ENCODE peak calls at places on chromosomes 4 and X, in four cellular contexts. One of them, this sample, is unnamed.

GRCh38 chr4:151730003-151730559 is 30.7 kb downstream of the GATB start:
- DNase-seq in AG04450: no peak
- DNase-seq in breast epithelium: no peak
- DNase-seq in BJ: no peak
- DNase-seq in this sample: no peak

GRCh38 chr4:23084559-23085248 is 392.0 kb downstream of the GBA3 start:
- DNase-seq in AG04450: no peak
- DNase-seq in BJ: no peak
- DNase-seq in breast epithelium: no peak
- DNase-seq in this sample: no peak

GRCh38 chr4:87589531-87589930 is 18.8 kb upstream of the DSPP start:
- DNase-seq in breast epithelium: no peak
- DNase-seq in BJ: peak
- DNase-seq in AG04450: peak
- DNase-seq in this sample: no peak

GRCh38 chr4:123327846-123328447 is 68.6 kb upstream of the SPRY1 start:
- DNase-seq in breast epithelium: no peak
- DNase-seq in AG04450: no peak
- DNase-seq in BJ: no peak
- DNase-seq in this sample: no peak

GRCh38 chr4:75985116-75985515 is 5.6 kb downstream of the SDAD1 start:
- DNase-seq in BJ: peak
- DNase-seq in breast epithelium: no peak
- DNase-seq in AG04450: peak
- DNase-seq in this sample: no peak

GRCh38 chrX:16187024-16187698 is 19.9 kb downstream of the MAGEB17 start:
- DNase-seq in breast epithelium: no peak
- DNase-seq in AG04450: no peak
- DNase-seq in BJ: no peak
- DNase-seq in this sample: no peak

GRCh38 chr4:955931-956381 is 17.4 kb downstream of the DGKQ start:
- DNase-seq in BJ: no peak
- DNase-seq in breast epithelium: no peak
- DNase-seq in AG04450: no peak
- DNase-seq in this sample: peak

GRCh38 chrX:20515841-20516461 is 249.2 kb upstream of the RPS6KA3 start:
- DNase-seq in BJ: peak
- DNase-seq in AG04450: peak
- DNase-seq in breast epithelium: no peak
- DNase-seq in this sample: no peak

GRCh38 chrX:63652086-63652775 is 132.8 kb downstream of the ARHGEF9 start:
- DNase-seq in BJ: peak
- DNase-seq in AG04450: no peak
- DNase-seq in breast epithelium: no peak
- DNase-seq in this sample: no peak

GRCh38 chrX:18701621-18702361 is 5.7 kb upstream of the PPEF1 start:
- DNase-seq in BJ: no peak
- DNase-seq in breast epithelium: no peak
- DNase-seq in AG04450: no peak
- DNase-seq in this sample: no peak

GRCh38 chr4:8266508-8266907 is 3.0 kb upstream of the HTRA3 start:
- DNase-seq in AG04450: no peak
- DNase-seq in BJ: no peak
- DNase-seq in breast epithelium: no peak
- DNase-seq in this sample: no peak
- H3K4me3 ChIP-seq in AG04450: no peak
- H3K4me3 ChIP-seq in BJ: no peak
- H3K4me3 ChIP-seq in breast epithelium: no peak
- H3K4me3 ChIP-seq in this sample: no peak

GRCh38 chr4:83369825-83370639 is 35.4 kb upstream of the HPSE start:
- DNase-seq in breast epithelium: no peak
- DNase-seq in BJ: no peak
- DNase-seq in AG04450: no peak
- DNase-seq in this sample: no peak
- TF ChIP-seq CTCF in breast epithelium: no peak
- TF ChIP-seq CTCF in BJ: no peak
- TF ChIP-seq CTCF in AG04450: no peak
- TF ChIP-seq CTCF in this sample: no peak

DNA sequence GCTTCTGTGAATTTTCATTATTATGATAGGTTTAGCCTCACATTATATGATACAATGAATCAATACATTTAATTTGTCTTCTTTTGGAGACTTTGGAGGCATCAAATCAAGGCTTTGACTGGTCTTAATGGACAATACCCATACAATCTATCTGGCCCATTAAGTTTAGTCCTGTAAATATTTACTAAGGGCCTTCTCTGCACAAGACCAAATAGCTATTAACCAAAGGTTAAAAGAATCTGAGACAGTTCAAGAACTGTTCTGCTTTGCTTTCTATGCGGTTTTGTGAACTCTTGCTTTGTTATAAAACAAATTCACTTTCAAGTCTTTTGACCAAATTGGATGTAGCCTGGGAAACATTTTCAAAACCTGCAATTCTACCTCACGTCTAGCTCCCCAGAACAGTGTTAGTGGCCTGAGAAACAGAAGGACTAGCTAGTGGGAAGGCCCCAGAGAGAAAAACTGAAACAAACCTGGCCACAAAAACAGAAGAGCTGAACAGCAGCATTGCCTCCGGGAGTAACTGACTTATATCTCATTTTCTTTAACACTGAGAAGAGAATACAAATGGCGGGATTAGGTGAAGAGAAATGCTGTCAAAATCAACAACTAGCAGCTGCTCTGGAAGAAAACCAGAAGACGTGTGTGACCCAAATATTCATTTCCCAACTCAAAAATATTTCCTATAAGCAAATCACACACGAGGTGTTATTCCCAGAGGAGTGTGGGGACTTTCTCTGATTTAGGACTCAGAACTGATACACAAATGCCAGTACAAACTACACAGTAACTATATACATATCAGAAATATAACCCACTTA is 548 bp downstream of the TLR1 start:
- DNase-seq in BJ: no peak
- DNase-seq in AG04450: no peak
- DNase-seq in breast epithelium: no peak
- DNase-seq in this sample: no peak
- H3K4me3 ChIP-seq in BJ: no peak
- H3K4me3 ChIP-seq in AG04450: no peak
- H3K4me3 ChIP-seq in breast epithelium: peak
- H3K4me3 ChIP-seq in this sample: peak

DNA sequence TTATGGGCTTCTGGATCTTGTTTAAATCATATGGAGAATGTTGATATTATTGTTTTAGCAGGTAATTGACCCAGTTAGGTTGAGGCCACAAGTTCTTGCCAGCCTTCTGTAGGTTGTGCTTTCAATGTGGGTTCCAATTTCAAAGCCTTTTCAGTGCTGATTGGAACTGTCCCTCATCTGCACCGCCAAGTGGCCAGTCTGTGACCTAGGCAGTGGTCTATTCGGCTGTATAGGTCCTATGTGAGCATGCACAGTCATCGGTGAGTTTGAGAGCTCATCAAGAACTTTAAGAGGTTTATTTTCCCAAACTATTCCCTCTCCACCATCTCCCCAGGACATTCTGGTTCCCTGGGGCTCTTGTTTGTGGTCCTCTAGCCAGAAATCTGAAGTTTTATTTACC is 35.7 kb downstream of the DDX53 start:
- DNase-seq in AG04450: no peak
- DNase-seq in breast epithelium: no peak
- DNase-seq in BJ: no peak
- DNase-seq in this sample: no peak
- TF ChIP-seq CTCF in AG04450: no peak
- TF ChIP-seq CTCF in breast epithelium: no peak
- TF ChIP-seq CTCF in BJ: no peak
- TF ChIP-seq CTCF in this sample: no peak

GRCh38 chr4:158770671-158771070 is 1.8 kb downstream of the FNIP2 start:
- DNase-seq in AG04450: no peak
- DNase-seq in BJ: no peak
- DNase-seq in breast epithelium: no peak
- DNase-seq in this sample: no peak
- H3K4me3 ChIP-seq in AG04450: no peak
- H3K4me3 ChIP-seq in BJ: no peak
- H3K4me3 ChIP-seq in breast epithelium: peak
- H3K4me3 ChIP-seq in this sample: peak

GRCh38 chrX:152479525-152479924 is 28.4 kb upstream of the GABRA3 start:
- DNase-seq in breast epithelium: no peak
- DNase-seq in BJ: no peak
- DNase-seq in AG04450: no peak
- DNase-seq in this sample: no peak

DNA sequence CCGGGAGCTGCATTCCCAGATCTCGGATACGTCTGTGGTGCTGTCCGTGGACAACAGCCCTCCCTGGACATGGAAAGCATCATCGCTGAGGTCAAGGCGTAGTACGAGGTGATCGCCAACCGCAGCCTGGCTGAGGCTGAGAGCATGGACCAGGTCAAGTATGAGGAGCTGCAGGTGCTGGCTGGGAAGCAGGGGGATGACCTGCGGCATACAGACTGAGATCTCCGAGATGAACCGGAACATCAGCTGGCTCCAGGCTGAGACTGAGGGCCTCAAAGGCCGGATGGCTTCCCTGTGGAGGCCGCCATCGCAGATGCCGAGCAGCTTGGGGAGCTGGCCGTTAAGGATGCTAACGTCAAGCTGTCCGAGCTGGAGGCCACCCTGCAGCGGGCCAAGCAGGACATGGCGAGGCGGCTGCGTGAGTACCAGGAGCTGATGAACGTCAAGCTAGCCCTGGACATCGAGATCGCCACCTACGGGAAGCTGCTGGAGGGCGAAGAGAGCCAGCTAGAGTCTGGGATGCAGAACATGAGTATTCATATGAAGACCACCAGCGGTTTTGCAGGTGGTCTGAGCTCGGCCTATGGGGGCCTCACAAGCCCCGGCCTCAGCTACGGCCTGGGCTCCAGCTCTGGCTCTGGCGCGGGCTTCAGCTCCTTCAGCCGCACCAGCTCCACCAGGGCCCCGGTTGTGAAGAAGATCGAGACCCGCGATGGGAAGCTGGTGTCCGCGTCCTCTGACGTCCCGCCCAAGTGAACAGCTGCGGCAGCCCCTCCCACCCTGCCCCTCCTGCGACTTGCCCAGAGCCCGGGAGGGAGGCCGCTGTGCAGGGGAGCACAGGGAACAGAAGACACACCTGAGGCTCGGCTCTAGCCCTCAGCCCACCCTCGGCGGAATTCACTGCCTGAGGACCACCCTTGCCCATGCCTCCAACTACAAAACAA is 29.4 kb upstream of the GABRA3 start:
- DNase-seq in AG04450: no peak
- DNase-seq in BJ: no peak
- DNase-seq in breast epithelium: no peak
- DNase-seq in this sample: peak
- TF ChIP-seq CTCF in AG04450: no peak
- TF ChIP-seq CTCF in BJ: no peak
- TF ChIP-seq CTCF in breast epithelium: no peak
- TF ChIP-seq CTCF in this sample: no peak

GRCh38 chr4:156038772-156039171 is 85.1 kb upstream of the CTSO start:
- DNase-seq in AG04450: no peak
- DNase-seq in BJ: no peak
- DNase-seq in breast epithelium: no peak
- DNase-seq in this sample: no peak

DNA sequence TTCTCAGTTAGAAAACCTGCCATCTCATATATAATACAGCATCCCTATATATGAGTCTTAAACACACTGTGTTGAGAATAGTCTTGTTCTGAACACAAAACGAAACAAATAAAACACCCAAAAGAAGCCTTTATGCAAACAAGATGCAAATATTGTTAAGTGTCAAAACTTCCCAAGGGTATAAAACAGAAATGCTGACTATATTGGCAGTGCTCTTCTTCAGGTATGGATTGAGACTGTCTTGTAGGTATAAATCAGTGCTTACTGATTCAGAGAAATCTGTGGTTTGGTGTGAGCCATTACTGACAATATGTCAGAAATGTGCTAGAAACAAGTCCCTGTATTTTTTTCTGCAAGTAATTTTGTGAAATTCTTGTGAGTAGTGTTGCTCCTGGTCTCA is 82.8 kb upstream of the CTSO start:
- DNase-seq in AG04450: no peak
- DNase-seq in breast epithelium: no peak
- DNase-seq in BJ: no peak
- DNase-seq in this sample: no peak
- H3K4me3 ChIP-seq in AG04450: no peak
- H3K4me3 ChIP-seq in breast epithelium: no peak
- H3K4me3 ChIP-seq in BJ: no peak
- H3K4me3 ChIP-seq in this sample: no peak

GRCh38 chr4:143252478-143252877 is 67.8 kb downstream of the USP38 start:
- DNase-seq in breast epithelium: no peak
- DNase-seq in AG04450: no peak
- DNase-seq in BJ: no peak
- DNase-seq in this sample: no peak

GRCh38 chr4:143253156-143253555 is 68.4 kb downstream of the USP38 start:
- DNase-seq in BJ: no peak
- DNase-seq in breast epithelium: no peak
- DNase-seq in AG04450: no peak
- DNase-seq in this sample: no peak

GRCh38 chr4:143251781-143252180 is 67.1 kb downstream of the USP38 start:
- DNase-seq in breast epithelium: no peak
- DNase-seq in AG04450: peak
- DNase-seq in BJ: no peak
- DNase-seq in this sample: no peak

GRCh38 chr4:143256456-143256855 is 71.7 kb downstream of the USP38 start:
- DNase-seq in AG04450: no peak
- DNase-seq in BJ: no peak
- DNase-seq in breast epithelium: no peak
- DNase-seq in this sample: no peak

DNA sequence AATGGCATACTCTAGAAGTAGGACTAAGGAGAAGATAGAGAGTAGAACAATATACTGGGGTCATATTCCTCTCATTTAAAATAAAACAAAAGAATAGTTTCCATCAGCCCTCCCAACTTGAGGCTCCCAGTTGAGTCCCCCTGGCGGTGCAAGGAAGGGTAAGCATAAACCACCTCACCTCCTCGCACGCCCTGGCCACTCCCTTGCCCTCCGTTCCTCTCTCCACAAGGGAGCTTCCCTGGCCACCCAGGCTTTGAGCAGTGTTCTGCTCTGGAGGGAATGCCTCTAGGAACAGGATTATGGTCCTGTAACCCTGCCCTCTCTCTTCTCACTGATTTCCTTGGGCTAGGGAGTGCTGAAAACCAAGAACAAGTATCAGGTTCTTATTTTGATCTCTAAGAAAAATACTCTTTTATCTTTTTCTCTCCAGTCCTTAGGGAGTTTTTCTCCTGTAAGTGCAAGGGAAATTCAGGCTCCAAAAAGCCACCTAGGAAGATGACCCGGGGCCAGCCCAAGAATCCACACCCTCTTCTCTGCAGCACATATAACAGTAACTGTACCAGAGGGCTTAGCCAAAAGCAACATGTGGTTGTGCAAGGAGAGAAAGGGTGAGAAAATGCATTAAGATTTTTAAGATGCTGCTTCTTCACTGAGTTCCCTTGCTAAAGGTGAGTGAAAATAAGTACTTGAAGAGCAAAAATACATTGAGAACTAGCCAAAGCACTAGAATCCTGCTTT is 69.9 kb downstream of the USP38 start:
- DNase-seq in BJ: no peak
- DNase-seq in breast epithelium: no peak
- DNase-seq in AG04450: no peak
- DNase-seq in this sample: no peak
- TF ChIP-seq CTCF in BJ: no peak
- TF ChIP-seq CTCF in breast epithelium: no peak
- TF ChIP-seq CTCF in AG04450: no peak
- TF ChIP-seq CTCF in this sample: no peak

This sample was measured in left lung.